ENCODE peak calls at places on chromosomes 13 and 19, in nine cellular contexts. One of them, this sample, is unnamed.

GRCh38 chr19:17952041-17952976 is 14.6 kb upstream of the KCNN1 start:
- DNase-seq in DMS79: no peak
- DNase-seq in activated CD4-positive, alpha-beta T cell treated with anti-CD3 and anti-CD28 coated beads for 4 hours: no peak
- DNase-seq in COR-L47: peak
- DNase-seq in CD4-positive, CD25-positive, alpha-beta regulatory T cell: no peak
- DNase-seq in naive thymus-derived CD4-positive, alpha-beta T cell: no peak
- DNase-seq in osteoblast: peak
- DNase-seq in NCI-H1092 treated with DMSO at 0.1 percent for 48 hours: peak
- DNase-seq in NCI-H524: no peak
- DNase-seq in this sample: no peak

GRCh38 chr19:2847507-2847906 is 6.2 kb downstream of the ZNF555 start:
- DNase-seq in COR-L47: no peak
- DNase-seq in DMS79: no peak
- DNase-seq in activated CD4-positive, alpha-beta T cell treated with anti-CD3 and anti-CD28 coated beads for 4 hours: no peak
- DNase-seq in naive thymus-derived CD4-positive, alpha-beta T cell: no peak
- DNase-seq in CD4-positive, CD25-positive, alpha-beta regulatory T cell: no peak
- DNase-seq in NCI-H1092 treated with DMSO at 0.1 percent for 48 hours: no peak
- DNase-seq in osteoblast: no peak
- DNase-seq in NCI-H524: no peak
- DNase-seq in this sample: no peak

GRCh38 chr19:39223703-39224279 is 19.7 kb upstream of the SYCN start:
- DNase-seq in NCI-H524: no peak
- DNase-seq in COR-L47: no peak
- DNase-seq in DMS79: no peak
- DNase-seq in osteoblast: peak
- DNase-seq in CD4-positive, CD25-positive, alpha-beta regulatory T cell: no peak
- DNase-seq in activated CD4-positive, alpha-beta T cell treated with anti-CD3 and anti-CD28 coated beads for 4 hours: no peak
- DNase-seq in naive thymus-derived CD4-positive, alpha-beta T cell: no peak
- DNase-seq in NCI-H1092 treated with DMSO at 0.1 percent for 48 hours: no peak
- DNase-seq in this sample: peak

GRCh38 chr19:45881082-45881908 is 4.6 kb downstream of the IRF2BP1 start:
- DNase-seq in activated CD4-positive, alpha-beta T cell treated with anti-CD3 and anti-CD28 coated beads for 4 hours: no peak
- DNase-seq in naive thymus-derived CD4-positive, alpha-beta T cell: no peak
- DNase-seq in osteoblast: peak
- DNase-seq in NCI-H1092 treated with DMSO at 0.1 percent for 48 hours: no peak
- DNase-seq in DMS79: no peak
- DNase-seq in CD4-positive, CD25-positive, alpha-beta regulatory T cell: no peak
- DNase-seq in COR-L47: no peak
- DNase-seq in NCI-H524: no peak
- DNase-seq in this sample: no peak

GRCh38 chr19:41705393-41706174 is 2.8 kb upstream of the CEACAM5 start:
- DNase-seq in activated CD4-positive, alpha-beta T cell treated with anti-CD3 and anti-CD28 coated beads for 4 hours: no peak
- DNase-seq in NCI-H1092 treated with DMSO at 0.1 percent for 48 hours: no peak
- DNase-seq in osteoblast: peak
- DNase-seq in COR-L47: no peak
- DNase-seq in CD4-positive, CD25-positive, alpha-beta regulatory T cell: peak
- DNase-seq in naive thymus-derived CD4-positive, alpha-beta T cell: peak
- DNase-seq in NCI-H524: no peak
- DNase-seq in DMS79: no peak
- DNase-seq in this sample: peak

GRCh38 chr19:1131718-1132552 is 28.1 kb downstream of the GPX4 start:
- DNase-seq in COR-L47: no peak
- DNase-seq in CD4-positive, CD25-positive, alpha-beta regulatory T cell: peak
- DNase-seq in DMS79: no peak
- DNase-seq in activated CD4-positive, alpha-beta T cell treated with anti-CD3 and anti-CD28 coated beads for 4 hours: peak
- DNase-seq in osteoblast: peak
- DNase-seq in NCI-H524: no peak
- DNase-seq in NCI-H1092 treated with DMSO at 0.1 percent for 48 hours: no peak
- DNase-seq in naive thymus-derived CD4-positive, alpha-beta T cell: peak
- DNase-seq in this sample: peak

GRCh38 chr13:95182570-95183285 is 118.5 kb downstream of the ABCC4 start:
- DNase-seq in CD4-positive, CD25-positive, alpha-beta regulatory T cell: no peak
- DNase-seq in naive thymus-derived CD4-positive, alpha-beta T cell: no peak
- DNase-seq in NCI-H1092 treated with DMSO at 0.1 percent for 48 hours: no peak
- DNase-seq in activated CD4-positive, alpha-beta T cell treated with anti-CD3 and anti-CD28 coated beads for 4 hours: no peak
- DNase-seq in NCI-H524: no peak
- DNase-seq in osteoblast: no peak
- DNase-seq in DMS79: no peak
- DNase-seq in COR-L47: no peak
- DNase-seq in this sample: no peak

GRCh38 chr19:6509118-6509971 is 7.2 kb upstream of the TUBB4A start:
- DNase-seq in activated CD4-positive, alpha-beta T cell treated with anti-CD3 and anti-CD28 coated beads for 4 hours: no peak
- DNase-seq in NCI-H1092 treated with DMSO at 0.1 percent for 48 hours: no peak
- DNase-seq in naive thymus-derived CD4-positive, alpha-beta T cell: no peak
- DNase-seq in DMS79: no peak
- DNase-seq in osteoblast: peak
- DNase-seq in CD4-positive, CD25-positive, alpha-beta regulatory T cell: no peak
- DNase-seq in COR-L47: no peak
- DNase-seq in NCI-H524: no peak
- DNase-seq in this sample: no peak

GRCh38 chr13:45362939-45363338 is 22.0 kb upstream of the TPT1 start:
- DNase-seq in DMS79: no peak
- DNase-seq in osteoblast: no peak
- DNase-seq in NCI-H524: no peak
- DNase-seq in naive thymus-derived CD4-positive, alpha-beta T cell: no peak
- DNase-seq in activated CD4-positive, alpha-beta T cell treated with anti-CD3 and anti-CD28 coated beads for 4 hours: no peak
- DNase-seq in COR-L47: no peak
- DNase-seq in NCI-H1092 treated with DMSO at 0.1 percent for 48 hours: no peak
- DNase-seq in CD4-positive, CD25-positive, alpha-beta regulatory T cell: peak
- DNase-seq in this sample: no peak

GRCh38 chr19:33295621-33296472 is 6.5 kb downstream of the CEBPA start:
- DNase-seq in CD4-positive, CD25-positive, alpha-beta regulatory T cell: no peak
- DNase-seq in naive thymus-derived CD4-positive, alpha-beta T cell: no peak
- DNase-seq in NCI-H524: no peak
- DNase-seq in DMS79: no peak
- DNase-seq in NCI-H1092 treated with DMSO at 0.1 percent for 48 hours: no peak
- DNase-seq in osteoblast: peak
- DNase-seq in activated CD4-positive, alpha-beta T cell treated with anti-CD3 and anti-CD28 coated beads for 4 hours: no peak
- DNase-seq in COR-L47: no peak
- DNase-seq in this sample: no peak

GRCh38 chr19:34404109-34404909 is at the start of gene PDCD2L:
- DNase-seq in activated CD4-positive, alpha-beta T cell treated with anti-CD3 and anti-CD28 coated beads for 4 hours: peak
- DNase-seq in NCI-H524: peak
- DNase-seq in naive thymus-derived CD4-positive, alpha-beta T cell: peak
- DNase-seq in COR-L47: peak
- DNase-seq in NCI-H1092 treated with DMSO at 0.1 percent for 48 hours: peak
- DNase-seq in DMS79: peak
- DNase-seq in CD4-positive, CD25-positive, alpha-beta regulatory T cell: peak
- DNase-seq in osteoblast: peak
- DNase-seq in this sample: peak

GRCh38 chr19:38135150-38135998 is 88.6 kb downstream of the DPF1 start:
- DNase-seq in CD4-positive, CD25-positive, alpha-beta regulatory T cell: no peak
- DNase-seq in DMS79: no peak
- DNase-seq in naive thymus-derived CD4-positive, alpha-beta T cell: no peak
- DNase-seq in osteoblast: no peak
- DNase-seq in COR-L47: no peak
- DNase-seq in NCI-H524: no peak
- DNase-seq in NCI-H1092 treated with DMSO at 0.1 percent for 48 hours: no peak
- DNase-seq in activated CD4-positive, alpha-beta T cell treated with anti-CD3 and anti-CD28 coated beads for 4 hours: no peak
- DNase-seq in this sample: no peak

GRCh38 chr13:54574791-54575190 is 1546.2 kb downstream of the OLFM4 start:
- DNase-seq in NCI-H1092 treated with DMSO at 0.1 percent for 48 hours: no peak
- DNase-seq in naive thymus-derived CD4-positive, alpha-beta T cell: no peak
- DNase-seq in COR-L47: no peak
- DNase-seq in osteoblast: no peak
- DNase-seq in NCI-H524: no peak
- DNase-seq in DMS79: no peak
- DNase-seq in activated CD4-positive, alpha-beta T cell treated with anti-CD3 and anti-CD28 coated beads for 4 hours: no peak
- DNase-seq in CD4-positive, CD25-positive, alpha-beta regulatory T cell: no peak
- DNase-seq in this sample: peak

This sample was measured in A549.